ENCODE peak calls at places on chromosome 12, in ten cellular contexts. One of them, this sample, is unnamed.

GRCh38 chr12:3241621-3242020 is 164.4 kb downstream of the TSPAN9 start:
- DNase-seq in Daoy: no peak
- DNase-seq in stimulated activated CD4-positive, alpha-beta T cell treated with anti-CD3 and anti-CD28 coated beads, TNF-alpha, amount 100 ng/mL, for 1 hour: no peak
- DNase-seq in activated CD4-positive, alpha-beta T cell treated with anti-CD3 and anti-CD28 coated beads, Interleukin-2, amount 50 U/mL, for 48 hours: no peak
- DNase-seq in NCI-H1092: no peak
- DNase-seq in COR-L47: no peak
- DNase-seq in lower lobe of right lung: no peak
- DNase-seq in NCI-H510A: no peak
- DNase-seq in activated CD4-positive, CD25-positive, alpha-beta regulatory T cell: no peak
- DNase-seq in amniotic stem cell: no peak
- DNase-seq in this sample: no peak

GRCh38 chr12:105876426-105876927 is 262.3 kb downstream of the NUAK1 start:
- DNase-seq in Daoy: no peak
- DNase-seq in stimulated activated CD4-positive, alpha-beta T cell treated with anti-CD3 and anti-CD28 coated beads, TNF-alpha, amount 100 ng/mL, for 1 hour: no peak
- DNase-seq in activated CD4-positive, alpha-beta T cell treated with anti-CD3 and anti-CD28 coated beads, Interleukin-2, amount 50 U/mL, for 48 hours: no peak
- DNase-seq in NCI-H1092: no peak
- DNase-seq in COR-L47: no peak
- DNase-seq in lower lobe of right lung: no peak
- DNase-seq in NCI-H510A: no peak
- DNase-seq in activated CD4-positive, CD25-positive, alpha-beta regulatory T cell: no peak
- DNase-seq in amniotic stem cell: no peak
- DNase-seq in this sample: no peak

GRCh38 chr12:122499991-122500684 is 594 bp downstream of the ZCCHC8 start:
- DNase-seq in Daoy: peak; percentile 63
- DNase-seq in stimulated activated CD4-positive, alpha-beta T cell treated with anti-CD3 and anti-CD28 coated beads, TNF-alpha, amount 100 ng/mL, for 1 hour: no peak
- DNase-seq in activated CD4-positive, alpha-beta T cell treated with anti-CD3 and anti-CD28 coated beads, Interleukin-2, amount 50 U/mL, for 48 hours: peak; percentile 52
- DNase-seq in NCI-H1092: peak; percentile 37
- DNase-seq in COR-L47: peak; percentile 47
- DNase-seq in lower lobe of right lung: peak; percentile 66
- DNase-seq in NCI-H510A: peak; percentile 47
- DNase-seq in activated CD4-positive, CD25-positive, alpha-beta regulatory T cell: no peak
- DNase-seq in amniotic stem cell: peak; percentile 16
- DNase-seq in this sample: peak; percentile 75

GRCh38 chr12:86929962-86930361 is 673.8 kb upstream of the MGAT4C start:
- DNase-seq in Daoy: no peak
- DNase-seq in stimulated activated CD4-positive, alpha-beta T cell treated with anti-CD3 and anti-CD28 coated beads, TNF-alpha, amount 100 ng/mL, for 1 hour: no peak
- DNase-seq in activated CD4-positive, alpha-beta T cell treated with anti-CD3 and anti-CD28 coated beads, Interleukin-2, amount 50 U/mL, for 48 hours: no peak
- DNase-seq in NCI-H1092: no peak
- DNase-seq in COR-L47: no peak
- DNase-seq in lower lobe of right lung: no peak
- DNase-seq in NCI-H510A: no peak
- DNase-seq in activated CD4-positive, CD25-positive, alpha-beta regulatory T cell: no peak
- DNase-seq in amniotic stem cell: peak; percentile 12
- DNase-seq in this sample: no peak

GRCh38 chr12:129081755-129082250 is 228.5 kb downstream of the GLT1D1 start:
- DNase-seq in Daoy: no peak
- DNase-seq in stimulated activated CD4-positive, alpha-beta T cell treated with anti-CD3 and anti-CD28 coated beads, TNF-alpha, amount 100 ng/mL, for 1 hour: no peak
- DNase-seq in activated CD4-positive, alpha-beta T cell treated with anti-CD3 and anti-CD28 coated beads, Interleukin-2, amount 50 U/mL, for 48 hours: no peak
- DNase-seq in NCI-H1092: no peak
- DNase-seq in COR-L47: no peak
- DNase-seq in lower lobe of right lung: no peak
- DNase-seq in NCI-H510A: no peak
- DNase-seq in activated CD4-positive, CD25-positive, alpha-beta regulatory T cell: no peak
- DNase-seq in amniotic stem cell: no peak
- DNase-seq in this sample: no peak

GRCh38 chr12:20257311-20257710 is 111.0 kb upstream of the PDE3A start:
- DNase-seq in Daoy: no peak
- DNase-seq in stimulated activated CD4-positive, alpha-beta T cell treated with anti-CD3 and anti-CD28 coated beads, TNF-alpha, amount 100 ng/mL, for 1 hour: no peak
- DNase-seq in activated CD4-positive, alpha-beta T cell treated with anti-CD3 and anti-CD28 coated beads, Interleukin-2, amount 50 U/mL, for 48 hours: no peak
- DNase-seq in NCI-H1092: no peak
- DNase-seq in COR-L47: no peak
- DNase-seq in lower lobe of right lung: no peak
- DNase-seq in NCI-H510A: no peak
- DNase-seq in activated CD4-positive, CD25-positive, alpha-beta regulatory T cell: no peak
- DNase-seq in amniotic stem cell: no peak
- DNase-seq in this sample: peak; percentile 13

GRCh38 chr12:80551897-80552296 is 107.9 kb downstream of the PTPRQ start:
- DNase-seq in Daoy: peak; percentile 87
- DNase-seq in stimulated activated CD4-positive, alpha-beta T cell treated with anti-CD3 and anti-CD28 coated beads, TNF-alpha, amount 100 ng/mL, for 1 hour: no peak
- DNase-seq in activated CD4-positive, alpha-beta T cell treated with anti-CD3 and anti-CD28 coated beads, Interleukin-2, amount 50 U/mL, for 48 hours: no peak
- DNase-seq in NCI-H1092: no peak
- DNase-seq in COR-L47: peak; percentile 10
- DNase-seq in lower lobe of right lung: no peak
- DNase-seq in NCI-H510A: no peak
- DNase-seq in activated CD4-positive, CD25-positive, alpha-beta regulatory T cell: no peak
- DNase-seq in amniotic stem cell: peak; percentile 80
- DNase-seq in this sample: peak; percentile 95

GRCh38 chr12:116552750-116553383 is 6.3 kb upstream of the MAP1LC3B2 start:
- DNase-seq in Daoy: no peak
- DNase-seq in stimulated activated CD4-positive, alpha-beta T cell treated with anti-CD3 and anti-CD28 coated beads, TNF-alpha, amount 100 ng/mL, for 1 hour: no peak
- DNase-seq in activated CD4-positive, alpha-beta T cell treated with anti-CD3 and anti-CD28 coated beads, Interleukin-2, amount 50 U/mL, for 48 hours: no peak
- DNase-seq in NCI-H1092: no peak
- DNase-seq in COR-L47: no peak
- DNase-seq in lower lobe of right lung: no peak
- DNase-seq in NCI-H510A: no peak
- DNase-seq in activated CD4-positive, CD25-positive, alpha-beta regulatory T cell: no peak
- DNase-seq in amniotic stem cell: no peak
- DNase-seq in this sample: no peak

GRCh38 chr12:130357241-130357640 is 19.6 kb downstream of the PIWIL1 start:
- DNase-seq in Daoy: peak; percentile 64
- DNase-seq in stimulated activated CD4-positive, alpha-beta T cell treated with anti-CD3 and anti-CD28 coated beads, TNF-alpha, amount 100 ng/mL, for 1 hour: no peak
- DNase-seq in activated CD4-positive, alpha-beta T cell treated with anti-CD3 and anti-CD28 coated beads, Interleukin-2, amount 50 U/mL, for 48 hours: no peak
- DNase-seq in NCI-H1092: no peak
- DNase-seq in COR-L47: no peak
- DNase-seq in lower lobe of right lung: no peak
- DNase-seq in NCI-H510A: peak; percentile 77
- DNase-seq in activated CD4-positive, CD25-positive, alpha-beta regulatory T cell: no peak
- DNase-seq in amniotic stem cell: no peak
- DNase-seq in this sample: no peak

GRCh38 chr12:29783773-29784666 is at the start of gene TMTC1:
- DNase-seq in Daoy: peak; percentile 68
- DNase-seq in stimulated activated CD4-positive, alpha-beta T cell treated with anti-CD3 and anti-CD28 coated beads, TNF-alpha, amount 100 ng/mL, for 1 hour: no peak
- DNase-seq in activated CD4-positive, alpha-beta T cell treated with anti-CD3 and anti-CD28 coated beads, Interleukin-2, amount 50 U/mL, for 48 hours: no peak
- DNase-seq in NCI-H1092: peak; percentile 57
- DNase-seq in COR-L47: no peak
- DNase-seq in lower lobe of right lung: peak; percentile 64
- DNase-seq in NCI-H510A: no peak
- DNase-seq in activated CD4-positive, CD25-positive, alpha-beta regulatory T cell: no peak
- DNase-seq in amniotic stem cell: peak; percentile 22
- DNase-seq in this sample: peak; percentile 87

GRCh38 chr12:56836800-56837663 is 73.9 kb downstream of the HSD17B6 start:
- DNase-seq in Daoy: peak; percentile 83
- DNase-seq in stimulated activated CD4-positive, alpha-beta T cell treated with anti-CD3 and anti-CD28 coated beads, TNF-alpha, amount 100 ng/mL, for 1 hour: peak; percentile 3
- DNase-seq in activated CD4-positive, alpha-beta T cell treated with anti-CD3 and anti-CD28 coated beads, Interleukin-2, amount 50 U/mL, for 48 hours: peak; percentile 39
- DNase-seq in NCI-H1092: no peak
- DNase-seq in COR-L47: no peak
- DNase-seq in lower lobe of right lung: no peak
- DNase-seq in NCI-H510A: no peak
- DNase-seq in activated CD4-positive, CD25-positive, alpha-beta regulatory T cell: no peak
- DNase-seq in amniotic stem cell: no peak
- DNase-seq in this sample: peak; percentile 7

GRCh38 chr12:125329239-125330238 is 264.3 kb downstream of the AACS start:
- DNase-seq in Daoy: peak; percentile 29
- DNase-seq in stimulated activated CD4-positive, alpha-beta T cell treated with anti-CD3 and anti-CD28 coated beads, TNF-alpha, amount 100 ng/mL, for 1 hour: no peak
- DNase-seq in activated CD4-positive, alpha-beta T cell treated with anti-CD3 and anti-CD28 coated beads, Interleukin-2, amount 50 U/mL, for 48 hours: no peak
- DNase-seq in NCI-H1092: no peak
- DNase-seq in COR-L47: no peak
- DNase-seq in lower lobe of right lung: no peak
- DNase-seq in NCI-H510A: no peak
- DNase-seq in activated CD4-positive, CD25-positive, alpha-beta regulatory T cell: no peak
- DNase-seq in amniotic stem cell: no peak
- DNase-seq in this sample: peak; percentile 17

GRCh38 chr12:69163681-69164362 is 75.5 kb upstream of the CPSF6 start:
- DNase-seq in Daoy: no peak
- DNase-seq in stimulated activated CD4-positive, alpha-beta T cell treated with anti-CD3 and anti-CD28 coated beads, TNF-alpha, amount 100 ng/mL, for 1 hour: no peak
- DNase-seq in activated CD4-positive, alpha-beta T cell treated with anti-CD3 and anti-CD28 coated beads, Interleukin-2, amount 50 U/mL, for 48 hours: no peak
- DNase-seq in NCI-H1092: no peak
- DNase-seq in COR-L47: no peak
- DNase-seq in lower lobe of right lung: no peak
- DNase-seq in NCI-H510A: no peak
- DNase-seq in activated CD4-positive, CD25-positive, alpha-beta regulatory T cell: no peak
- DNase-seq in amniotic stem cell: no peak
- DNase-seq in this sample: no peak

GRCh38 chr12:57196439-57196838 is 20.2 kb upstream of the NXPH4 start:
- DNase-seq in Daoy: no peak
- DNase-seq in stimulated activated CD4-positive, alpha-beta T cell treated with anti-CD3 and anti-CD28 coated beads, TNF-alpha, amount 100 ng/mL, for 1 hour: no peak
- DNase-seq in activated CD4-positive, alpha-beta T cell treated with anti-CD3 and anti-CD28 coated beads, Interleukin-2, amount 50 U/mL, for 48 hours: no peak
- DNase-seq in NCI-H1092: no peak
- DNase-seq in COR-L47: no peak
- DNase-seq in lower lobe of right lung: no peak
- DNase-seq in NCI-H510A: no peak
- DNase-seq in activated CD4-positive, CD25-positive, alpha-beta regulatory T cell: no peak
- DNase-seq in amniotic stem cell: no peak
- DNase-seq in this sample: no peak

GRCh38 chr12:116542345-116542950 is 16.7 kb upstream of the MAP1LC3B2 start:
- DNase-seq in Daoy: peak; percentile 24
- DNase-seq in stimulated activated CD4-positive, alpha-beta T cell treated with anti-CD3 and anti-CD28 coated beads, TNF-alpha, amount 100 ng/mL, for 1 hour: no peak
- DNase-seq in activated CD4-positive, alpha-beta T cell treated with anti-CD3 and anti-CD28 coated beads, Interleukin-2, amount 50 U/mL, for 48 hours: no peak
- DNase-seq in NCI-H1092: no peak
- DNase-seq in COR-L47: no peak
- DNase-seq in lower lobe of right lung: no peak
- DNase-seq in NCI-H510A: no peak
- DNase-seq in activated CD4-positive, CD25-positive, alpha-beta regulatory T cell: no peak
- DNase-seq in amniotic stem cell: no peak
- DNase-seq in this sample: no peak

GRCh38 chr12:27012239-27012981 is 1.8 kb downstream of the TM7SF3 start:
- DNase-seq in Daoy: no peak
- DNase-seq in stimulated activated CD4-positive, alpha-beta T cell treated with anti-CD3 and anti-CD28 coated beads, TNF-alpha, amount 100 ng/mL, for 1 hour: no peak
- DNase-seq in activated CD4-positive, alpha-beta T cell treated with anti-CD3 and anti-CD28 coated beads, Interleukin-2, amount 50 U/mL, for 48 hours: no peak
- DNase-seq in NCI-H1092: no peak
- DNase-seq in COR-L47: no peak
- DNase-seq in lower lobe of right lung: no peak
- DNase-seq in NCI-H510A: no peak
- DNase-seq in activated CD4-positive, CD25-positive, alpha-beta regulatory T cell: no peak
- DNase-seq in amniotic stem cell: no peak
- DNase-seq in this sample: no peak

GRCh38 chr12:44875417-44875953 is 630 bp downstream of the NELL2 start:
- DNase-seq in Daoy: peak; percentile 30
- DNase-seq in stimulated activated CD4-positive, alpha-beta T cell treated with anti-CD3 and anti-CD28 coated beads, TNF-alpha, amount 100 ng/mL, for 1 hour: no peak
- DNase-seq in activated CD4-positive, alpha-beta T cell treated with anti-CD3 and anti-CD28 coated beads, Interleukin-2, amount 50 U/mL, for 48 hours: peak; percentile 28
- DNase-seq in NCI-H1092: peak; percentile 58
- DNase-seq in COR-L47: no peak
- DNase-seq in lower lobe of right lung: no peak
- DNase-seq in NCI-H510A: peak; percentile 11
- DNase-seq in activated CD4-positive, CD25-positive, alpha-beta regulatory T cell: no peak
- DNase-seq in amniotic stem cell: no peak
- DNase-seq in this sample: peak; percentile 10

GRCh38 chr12:118297284-118297683 is 75.4 kb downstream of the TAOK3 start:
- DNase-seq in Daoy: no peak
- DNase-seq in stimulated activated CD4-positive, alpha-beta T cell treated with anti-CD3 and anti-CD28 coated beads, TNF-alpha, amount 100 ng/mL, for 1 hour: no peak
- DNase-seq in activated CD4-positive, alpha-beta T cell treated with anti-CD3 and anti-CD28 coated beads, Interleukin-2, amount 50 U/mL, for 48 hours: no peak
- DNase-seq in NCI-H1092: no peak
- DNase-seq in COR-L47: no peak
- DNase-seq in lower lobe of right lung: no peak
- DNase-seq in NCI-H510A: no peak
- DNase-seq in activated CD4-positive, CD25-positive, alpha-beta regulatory T cell: no peak
- DNase-seq in amniotic stem cell: no peak
- DNase-seq in this sample: no peak

GRCh38 chr12:27619308-27619707 is 76.9 kb upstream of the REP15 start:
- DNase-seq in Daoy: peak; percentile 83
- DNase-seq in stimulated activated CD4-positive, alpha-beta T cell treated with anti-CD3 and anti-CD28 coated beads, TNF-alpha, amount 100 ng/mL, for 1 hour: no peak
- DNase-seq in activated CD4-positive, alpha-beta T cell treated with anti-CD3 and anti-CD28 coated beads, Interleukin-2, amount 50 U/mL, for 48 hours: no peak
- DNase-seq in NCI-H1092: no peak
- DNase-seq in COR-L47: no peak
- DNase-seq in lower lobe of right lung: no peak
- DNase-seq in NCI-H510A: no peak
- DNase-seq in activated CD4-positive, CD25-positive, alpha-beta regulatory T cell: no peak
- DNase-seq in amniotic stem cell: peak; percentile 58
- DNase-seq in this sample: peak; percentile 59

GRCh38 chr12:28652239-28652638 is 462.0 kb downstream of the CCDC91 start:
- DNase-seq in Daoy: no peak
- DNase-seq in stimulated activated CD4-positive, alpha-beta T cell treated with anti-CD3 and anti-CD28 coated beads, TNF-alpha, amount 100 ng/mL, for 1 hour: no peak
- DNase-seq in activated CD4-positive, alpha-beta T cell treated with anti-CD3 and anti-CD28 coated beads, Interleukin-2, amount 50 U/mL, for 48 hours: no peak
- DNase-seq in NCI-H1092: no peak
- DNase-seq in COR-L47: no peak
- DNase-seq in lower lobe of right lung: no peak
- DNase-seq in NCI-H510A: no peak
- DNase-seq in activated CD4-positive, CD25-positive, alpha-beta regulatory T cell: no peak
- DNase-seq in amniotic stem cell: no peak
- DNase-seq in this sample: no peak

GRCh38 chr12:52402873-52403510 is 3.1 kb downstream of the KRT82 start:
- DNase-seq in Daoy: no peak
- DNase-seq in stimulated activated CD4-positive, alpha-beta T cell treated with anti-CD3 and anti-CD28 coated beads, TNF-alpha, amount 100 ng/mL, for 1 hour: no peak
- DNase-seq in activated CD4-positive, alpha-beta T cell treated with anti-CD3 and anti-CD28 coated beads, Interleukin-2, amount 50 U/mL, for 48 hours: no peak
- DNase-seq in NCI-H1092: no peak
- DNase-seq in COR-L47: no peak
- DNase-seq in lower lobe of right lung: no peak
- DNase-seq in NCI-H510A: no peak
- DNase-seq in activated CD4-positive, CD25-positive, alpha-beta regulatory T cell: no peak
- DNase-seq in amniotic stem cell: no peak
- DNase-seq in this sample: no peak

GRCh38 chr12:46948936-46949555 is 123.2 kb upstream of the SLC38A4 start:
- DNase-seq in Daoy: no peak
- DNase-seq in stimulated activated CD4-positive, alpha-beta T cell treated with anti-CD3 and anti-CD28 coated beads, TNF-alpha, amount 100 ng/mL, for 1 hour: no peak
- DNase-seq in activated CD4-positive, alpha-beta T cell treated with anti-CD3 and anti-CD28 coated beads, Interleukin-2, amount 50 U/mL, for 48 hours: no peak
- DNase-seq in NCI-H1092: no peak
- DNase-seq in COR-L47: no peak
- DNase-seq in lower lobe of right lung: no peak
- DNase-seq in NCI-H510A: no peak
- DNase-seq in activated CD4-positive, CD25-positive, alpha-beta regulatory T cell: no peak
- DNase-seq in amniotic stem cell: no peak
- DNase-seq in this sample: no peak

GRCh38 chr12:57046947-57047890 is 2.7 kb downstream of the MYO1A start:
- DNase-seq in Daoy: no peak
- DNase-seq in stimulated activated CD4-positive, alpha-beta T cell treated with anti-CD3 and anti-CD28 coated beads, TNF-alpha, amount 100 ng/mL, for 1 hour: no peak
- DNase-seq in activated CD4-positive, alpha-beta T cell treated with anti-CD3 and anti-CD28 coated beads, Interleukin-2, amount 50 U/mL, for 48 hours: peak; percentile 76
- DNase-seq in NCI-H1092: no peak
- DNase-seq in COR-L47: no peak
- DNase-seq in lower lobe of right lung: no peak
- DNase-seq in NCI-H510A: no peak
- DNase-seq in activated CD4-positive, CD25-positive, alpha-beta regulatory T cell: no peak
- DNase-seq in amniotic stem cell: no peak
- DNase-seq in this sample: no peak

GRCh38 chr12:67085699-67086098 is 183.5 kb upstream of the CAND1 start:
- DNase-seq in Daoy: no peak
- DNase-seq in stimulated activated CD4-positive, alpha-beta T cell treated with anti-CD3 and anti-CD28 coated beads, TNF-alpha, amount 100 ng/mL, for 1 hour: no peak
- DNase-seq in activated CD4-positive, alpha-beta T cell treated with anti-CD3 and anti-CD28 coated beads, Interleukin-2, amount 50 U/mL, for 48 hours: no peak
- DNase-seq in NCI-H1092: no peak
- DNase-seq in COR-L47: peak; percentile 14
- DNase-seq in lower lobe of right lung: no peak
- DNase-seq in NCI-H510A: no peak
- DNase-seq in activated CD4-positive, CD25-positive, alpha-beta regulatory T cell: no peak
- DNase-seq in amniotic stem cell: no peak
- DNase-seq in this sample: no peak

GRCh38 chr12:6632026-6632978 is 3.5 kb downstream of the LPAR5 start:
- DNase-seq in Daoy: peak; percentile 42
- DNase-seq in stimulated activated CD4-positive, alpha-beta T cell treated with anti-CD3 and anti-CD28 coated beads, TNF-alpha, amount 100 ng/mL, for 1 hour: no peak
- DNase-seq in activated CD4-positive, alpha-beta T cell treated with anti-CD3 and anti-CD28 coated beads, Interleukin-2, amount 50 U/mL, for 48 hours: peak; percentile 49
- DNase-seq in NCI-H1092: no peak
- DNase-seq in COR-L47: no peak
- DNase-seq in lower lobe of right lung: no peak
- DNase-seq in NCI-H510A: peak; percentile 44
- DNase-seq in activated CD4-positive, CD25-positive, alpha-beta regulatory T cell: no peak
- DNase-seq in amniotic stem cell: no peak
- DNase-seq in this sample: no peak